ENCODE peak calls at places on chromosomes 4 and X, in ten cellular contexts. L, A, M, G, I, Z, R, H, O and J are unnamed samples.

GRCh38 chr4:95428216-95429085 is 120.3 kb downstream of the UNC5C start:
- DNase-seq in R (no peak), O (no peak), H (peak; percentile 1), I (no peak), L (no peak), Z (no peak), M (peak; percentile 19), G (no peak), A (no peak), J (no peak)

GRCh38 chr4:87359258-87359657 is 31.7 kb downstream of the HSD17B11 start:
- DNase-seq in L (no peak), A (no peak), G (no peak), H (no peak), O (no peak), I (no peak), R (no peak), Z (no peak), M (no peak), J (no peak)

GRCh38 chr4:106315476-106315967 is 487 bp downstream of the TBCK start:
- DNase-seq in Z (peak; percentile 75), O (no peak), M (no peak), A (no peak), H (peak; percentile 86), G (no peak), I (no peak), R (no peak), L (peak; percentile 34), J (no peak)

GRCh38 chrX:148380614-148381561 is 119.5 kb upstream of the AFF2 start:
- DNase-seq in H (peak; percentile 36), A (no peak), L (no peak), R (no peak), O (no peak), G (no peak), M (no peak), I (no peak), Z (peak; percentile 85), J (no peak)

GRCh38 chr4:1058198-1058996 is 47.0 kb downstream of the FGFRL1 start:
- DNase-seq in G (no peak), O (no peak), Z (no peak), M (peak; percentile 76), I (no peak), L (no peak), H (no peak), A (no peak), R (no peak), J (no peak)

GRCh38 chrX:109774706-109775105 is 41.6 kb upstream of the ACSL4 start:
- DNase-seq in I (no peak), R (no peak), L (peak; percentile 77), H (peak; percentile 84), Z (no peak), O (no peak), G (peak; percentile 52), M (no peak), A (no peak), J (no peak)

GRCh38 chr4:112270643-112271484 is 14.8 kb downstream of the TIFA start:
- DNase-seq in A (no peak), O (no peak), H (peak; percentile 89), R (no peak), M (no peak), G (peak; percentile 25), I (no peak), L (peak; percentile 93), Z (no peak), J (no peak)

GRCh38 chr4:5925419-5926187 is 32.7 kb upstream of the CRMP1 start:
- DNase-seq in R (no peak), A (no peak), Z (no peak), L (no peak), G (no peak), O (no peak), H (no peak), I (no peak), M (no peak), J (no peak)

GRCh38 chrX:38959736-38960534 is 158.7 kb downstream of the MID1IP1 start:
- DNase-seq in I (no peak), Z (no peak), G (no peak), H (no peak), L (no peak), A (no peak), O (no peak), R (no peak), M (peak; percentile 8), J (no peak)

GRCh38 chr4:175405961-175406360 is 406.1 kb downstream of the GPM6A start:
- DNase-seq in H (no peak), O (no peak), I (no peak), Z (no peak), A (no peak), G (no peak), R (no peak), L (no peak), M (no peak), J (no peak)

GRCh38 chr4:537436-538264 is 38.4 kb downstream of the TMEM271 start:
- DNase-seq in A (no peak), H (no peak), G (no peak), L (no peak), I (no peak), O (no peak), M (no peak), R (no peak), Z (no peak), J (no peak)

GRCh38 chr4:150010525-150011126 is 67.6 kb upstream of the DCLK2 start:
- DNase-seq in M (peak; percentile 74), O (peak; percentile 37), L (peak; percentile 72), R (peak; percentile 36), A (peak; percentile 60), H (peak; percentile 67), G (peak; percentile 41), I (no peak), Z (peak; percentile 76), J (no peak)

GRCh38 chr4:142660728-142661127 is 185.4 kb downstream of the INPP4B start:
- DNase-seq in H (no peak), Z (peak; percentile 44), R (no peak), O (no peak), L (no peak), G (no peak), M (no peak), A (no peak), I (no peak), J (no peak)

GRCh38 chr4:88674565-88674964 is 23.1 kb downstream of the NAP1L5 start:
- DNase-seq in H (peak; percentile 51), M (no peak), I (no peak), A (no peak), Z (no peak), O (no peak), G (no peak), R (no peak), L (peak; percentile 70), J (no peak)

GRCh38 chr4:94641702-94642560 is 115.8 kb upstream of the BMPR1B start:
- DNase-seq in Z (no peak), M (no peak), I (no peak), R (no peak), L (peak; percentile 78), G (no peak), O (no peak), A (no peak), H (peak; percentile 76), J (no peak)

GRCh38 chr4:140857111-140857510 is 100.9 kb upstream of the TBC1D9 start:
- DNase-seq in G (no peak), R (no peak), H (peak; percentile 15), I (no peak), Z (no peak), O (no peak), A (no peak), M (no peak), L (no peak), J (no peak)

GRCh38 chrX:130578906-130579305 is 177.1 kb downstream of the RBMX2 start:
- DNase-seq in I (no peak), M (no peak), H (no peak), G (no peak), R (no peak), Z (no peak), A (no peak), O (no peak), L (no peak), J (no peak)

GRCh38 chrX:130575831-130576404 is 174.1 kb downstream of the RBMX2 start:
- DNase-seq in Z (peak; percentile 77), O (peak; percentile 4), G (peak; percentile 42), R (peak; percentile 20), A (peak; percentile 30), H (peak; percentile 50), L (peak; percentile 33), M (peak; percentile 68), I (peak; percentile 31), J (no peak)

DNA sequence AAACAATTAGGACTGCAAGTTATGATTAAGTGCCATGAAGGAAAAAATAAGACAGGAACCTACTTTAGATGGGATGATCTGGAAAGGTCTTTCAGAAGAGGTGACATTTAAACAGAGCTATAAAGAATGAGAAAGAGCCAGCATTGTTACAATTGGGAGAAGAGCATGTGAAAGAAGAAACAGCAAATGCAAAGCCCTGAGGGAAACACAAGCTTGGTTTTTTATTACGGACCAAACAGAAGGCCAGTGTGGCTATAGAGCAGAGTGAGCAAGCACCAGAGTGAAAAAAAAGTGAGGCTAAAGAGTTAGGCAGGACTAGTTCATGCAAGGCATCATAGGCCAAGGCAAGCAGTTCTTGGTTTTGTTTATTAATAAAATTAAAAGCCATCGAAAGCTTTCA is 175.6 kb downstream of the RBMX2 start:
- DNase-seq in I (no peak), Z (no peak), R (no peak), M (no peak), O (no peak), H (no peak), L (no peak), A (no peak), G (no peak), J (no peak)
- H3K36me3 ChIP-seq in I (no peaks in the 10 kb centered on the region), Z (no peaks in the 10 kb centered on the region), R (no peaks in the 10 kb centered on the region), M (no peaks in the 10 kb centered on the region), O (no peaks in the 10 kb centered on the region), H (no peaks in the 10 kb centered on the region), L (no peaks in the 10 kb centered on the region), A (no peaks in the 10 kb centered on the region), G (no peaks in the 10 kb centered on the region), J (no peaks in the 10 kb centered on the region)

GRCh38 chr4:172674811-172675210 is 493.8 kb upstream of the GALNT7 start:
- DNase-seq in R (no peak), O (no peak), H (no peak), M (no peak), Z (no peak), I (no peak), A (no peak), G (no peak), L (no peak), J (no peak)
- H3K9me3 ChIP-seq in R (no peaks in the 10 kb centered on the region), O (no peaks in the 10 kb centered on the region), H (no peaks in the 10 kb centered on the region), M (no peaks in the 10 kb centered on the region), Z (no peaks in the 10 kb centered on the region), I (no peaks in the 10 kb centered on the region), A (no peaks in the 10 kb centered on the region), G (no peaks in the 10 kb centered on the region), L (no peaks in the 10 kb centered on the region), J (no peaks in the 10 kb centered on the region)

GRCh38 chr4:114654607-114655006 is 56.0 kb downstream of the UGT8 start:
- DNase-seq in R (no peak), L (no peak), I (no peak), O (no peak), G (no peak), Z (no peak), H (no peak), M (no peak), A (no peak), J (no peak)
- H3K36me3 ChIP-seq in R (no peaks in the 10 kb centered on the region), L (no peaks in the 10 kb centered on the region), I (no peaks in the 10 kb centered on the region), O (no peaks in the 10 kb centered on the region), G (no peaks in the 10 kb centered on the region), Z (no peaks in the 10 kb centered on the region), H (no peaks in the 10 kb centered on the region), M (no peaks in the 10 kb centered on the region), A (no peaks in the 10 kb centered on the region), J (no peaks in the 10 kb centered on the region)

DNA sequence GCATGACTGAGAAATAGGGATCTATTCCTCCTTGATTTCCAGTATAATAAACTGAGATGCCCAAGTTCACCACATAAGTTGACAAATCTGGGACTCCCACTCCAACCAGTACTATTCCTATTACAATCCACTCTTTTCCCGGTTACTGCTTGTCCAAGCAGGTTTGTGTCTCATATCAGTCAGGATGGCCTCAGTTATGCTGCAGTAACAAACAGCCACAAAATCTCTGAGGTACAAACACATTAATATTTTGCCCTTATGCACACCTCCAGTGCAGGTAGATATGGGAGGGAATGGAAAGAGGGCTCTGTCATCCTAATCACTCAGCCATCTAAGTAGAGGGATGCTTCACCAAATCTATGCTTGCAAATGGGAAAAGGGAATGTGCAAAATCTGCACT is 207.8 kb downstream of the RAB28 start:
- DNase-seq in R (no peak), H (no peak), L (no peak), O (no peak), G (no peak), M (no peak), Z (no peak), A (no peak), I (no peak), J (no peak)
- H3K9me3 ChIP-seq in R (peaks cover 17% of the 10 kb centered on the region), H (no peaks in the 10 kb centered on the region), L (peaks cover 12% of the 10 kb centered on the region), O (no peaks in the 10 kb centered on the region), G (no peaks in the 10 kb centered on the region), M (no peaks in the 10 kb centered on the region), Z (peaks cover 9% of the 10 kb centered on the region), A (peaks cover 6% of the 10 kb centered on the region), I (peaks cover 24% of the 10 kb centered on the region), J (peaks cover 4% of the 10 kb centered on the region)